ENCODE peak calls at places on chromosomes 12 and 14, in seven cellular contexts. B is keratinocyte, Z is fibroblast of the aortic adventitia, K is AG09309, R is right lobe of liver, S is stomach, Y is choroid plexus epithelial cell. T is an unnamed sample.

GRCh38 chr12:106138646-106139421 is at the start of gene NUAK1:
- DNase-seq in B (no peak), Z (no peak), K (no peak), R (peak; percentile 88), S (peak; percentile 54), Y (peak; percentile 55), T (no peak)

GRCh38 chr14:100406505-100407131 is 83.5 kb downstream of the SLC25A47 start:
- DNase-seq in B (no peak), Z (peak; percentile 14), K (no peak), R (peak; percentile 47), S (peak; percentile 46), Y (no peak), T (no peak)

GRCh38 chr14:98834119-98834518 is 437.9 kb downstream of the BCL11B start:
- DNase-seq in B (no peak), Z (no peak), K (no peak), R (no peak), S (no peak), Y (no peak), T (no peak)

GRCh38 chr12:9784326-9784725 is 23.6 kb upstream of the CD69 start:
- DNase-seq in B (no peak), Z (no peak), K (no peak), R (no peak), S (no peak), Y (no peak), T (no peak)

GRCh38 chr14:80164991-80165390 is 46.3 kb downstream of the DIO2 start:
- DNase-seq in B (peak; percentile 25), Z (peak; percentile 34), K (no peak), R (no peak), S (no peak), Y (peak; percentile 61), T (peak; percentile 8)

GRCh38 chr12:22656376-22656775 is 31.4 kb downstream of the ETNK1 start:
- DNase-seq in B (no peak), Z (no peak), K (no peak), R (no peak), S (no peak), Y (no peak), T (no peak)

GRCh38 chr12:131164096-131164872 is 210.6 kb downstream of the ADGRD1 start:
- DNase-seq in B (no peak), Z (no peak), K (no peak), R (no peak), S (no peak), Y (no peak), T (no peak)

GRCh38 chr14:68337279-68337678 is 455.6 kb downstream of the ZFP36L1 start:
- DNase-seq in B (no peak), Z (no peak), K (no peak), R (no peak), S (no peak), Y (no peak), T (no peak)

GRCh38 chr12:66708704-66709443 is 30.0 kb upstream of the GRIP1 start:
- DNase-seq in B (no peak), Z (peak; percentile 25), K (no peak), R (no peak), S (no peak), Y (peak; percentile 38), T (no peak)

GRCh38 chr12:45324391-45324790 is 108.5 kb downstream of the ANO6 start:
- DNase-seq in B (no peak), Z (no peak), K (no peak), R (no peak), S (no peak), Y (no peak), T (no peak)

GRCh38 chr14:61599959-61600358 is 95.4 kb upstream of the HIF1A start:
- DNase-seq in B (no peak), Z (no peak), K (no peak), R (no peak), S (no peak), Y (no peak), T (no peak)

GRCh38 chr12:57215668-57216013 is 953 bp upstream of the NXPH4 start:
- DNase-seq in B (no peak), Z (peak; percentile 38), K (no peak), R (no peak), S (no peak), Y (peak; percentile 37), T (no peak)

GRCh38 chr14:102392506-102392905 is 29.8 kb downstream of the TECPR2 start:
- DNase-seq in B (no peak), Z (peak; percentile 27), K (no peak), R (no peak), S (no peak), Y (no peak), T (peak; percentile 49)

GRCh38 chr12:66050610-66051009 is 79.9 kb downstream of the LLPH start:
- DNase-seq in B (no peak), Z (no peak), K (no peak), R (no peak), S (no peak), Y (no peak), T (no peak)

GRCh38 chr14:93759781-93760307 is 28.4 kb downstream of the PRIMA1 start:
- DNase-seq in B (no peak), Z (no peak), K (no peak), R (peak; percentile 79), S (no peak), Y (no peak), T (no peak)

GRCh38 chr12:42819801-42820200 is 230.3 kb upstream of the PRICKLE1 start:
- DNase-seq in B (no peak), Z (no peak), K (no peak), R (no peak), S (no peak), Y (no peak), T (no peak)

GRCh38 chr12:44053550-44054243 is 217.8 kb downstream of the TMEM117 start:
- DNase-seq in B (no peak), Z (peak; percentile 97), K (peak; percentile 63), R (no peak), S (no peak), Y (peak; percentile 1), T (peak; percentile 26)

GRCh38 chr12:53344824-53345485 is 8.8 kb upstream of the SP7 start:
- DNase-seq in B (no peak), Z (peak; percentile 73), K (no peak), R (peak; percentile 73), S (peak; percentile 73), Y (peak; percentile 81), T (no peak)

GRCh38 chr14:99688210-99688581 is 4.1 kb downstream of the CYP46A1 start:
- DNase-seq in B (no peak), Z (no peak), K (no peak), R (no peak), S (no peak), Y (no peak), T (no peak)

GRCh38 chr14:85528080-85528881 is 1.7 kb upstream of the FLRT2 start:
- DNase-seq in B (no peak), Z (peak; percentile 95), K (peak; percentile 79), R (no peak), S (peak; percentile 35), Y (peak; percentile 96), T (peak; percentile 59)
- TF ChIP-seq CTCF in B (peak; percentile 32), Z (peak; percentile 77), K (peak; percentile 82), R (peak; percentile 41), S (peak; percentile 46), Y (peak; percentile 81), T (peak; percentile 69)

DNA sequence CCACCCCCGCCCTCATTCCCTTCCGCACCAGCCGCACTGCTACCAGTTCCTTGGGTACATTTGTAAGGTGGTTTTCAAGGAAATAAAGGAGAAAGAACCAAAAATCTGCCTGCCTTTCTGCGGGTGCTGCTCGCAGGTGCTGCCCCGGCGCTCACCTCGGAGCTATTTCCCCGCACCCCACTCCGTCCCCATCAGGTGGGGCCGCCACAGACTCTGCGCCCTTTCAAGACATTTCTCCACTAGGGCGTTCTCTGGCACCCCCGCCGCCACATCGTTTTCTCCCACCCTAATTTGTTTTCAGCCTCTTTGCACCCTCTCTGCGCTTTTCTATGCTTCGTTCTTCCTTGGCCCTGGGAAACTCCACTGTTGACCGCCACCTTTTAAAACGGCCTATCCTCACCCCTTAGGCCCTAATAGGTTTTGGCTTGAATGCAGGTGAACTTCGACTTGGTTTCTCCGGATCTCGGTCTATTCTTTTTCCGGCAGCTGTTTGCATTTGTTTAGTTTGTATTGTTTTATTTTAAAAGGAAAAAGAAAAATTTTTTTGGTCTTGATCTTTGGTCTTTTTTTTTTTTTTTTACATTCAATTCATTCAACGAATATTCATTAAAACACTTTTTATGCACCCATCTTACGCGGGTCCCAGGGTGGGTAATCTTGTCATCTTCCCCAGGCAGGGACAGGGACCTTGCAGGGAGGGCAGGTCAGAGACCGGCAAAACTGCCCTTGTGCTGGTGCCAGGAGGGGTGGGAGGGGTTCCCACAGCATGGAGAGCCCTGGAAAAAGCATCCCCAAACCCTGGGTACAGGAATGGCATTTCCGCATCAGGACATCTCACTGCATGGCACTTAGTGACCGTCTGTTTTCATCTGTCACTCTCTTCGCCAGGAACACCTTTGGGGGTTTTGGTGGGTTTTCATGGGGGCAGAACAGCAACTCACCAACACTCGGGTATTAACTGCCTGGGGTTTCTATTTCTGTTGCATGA is 3.1 kb downstream of the VSX2 start:
- DNase-seq in B (no peak), Z (no peak), K (no peak), R (no peak), S (no peak), Y (no peak), T (no peak)
- H3K4me3 ChIP-seq in B (no peak overlapping the region), Z (no peak overlapping the region), K (no peak overlapping the region), R (no peak overlapping the region), S (no peak overlapping the region), Y (no peak overlapping the region), T (no peak overlapping the region)

DNA sequence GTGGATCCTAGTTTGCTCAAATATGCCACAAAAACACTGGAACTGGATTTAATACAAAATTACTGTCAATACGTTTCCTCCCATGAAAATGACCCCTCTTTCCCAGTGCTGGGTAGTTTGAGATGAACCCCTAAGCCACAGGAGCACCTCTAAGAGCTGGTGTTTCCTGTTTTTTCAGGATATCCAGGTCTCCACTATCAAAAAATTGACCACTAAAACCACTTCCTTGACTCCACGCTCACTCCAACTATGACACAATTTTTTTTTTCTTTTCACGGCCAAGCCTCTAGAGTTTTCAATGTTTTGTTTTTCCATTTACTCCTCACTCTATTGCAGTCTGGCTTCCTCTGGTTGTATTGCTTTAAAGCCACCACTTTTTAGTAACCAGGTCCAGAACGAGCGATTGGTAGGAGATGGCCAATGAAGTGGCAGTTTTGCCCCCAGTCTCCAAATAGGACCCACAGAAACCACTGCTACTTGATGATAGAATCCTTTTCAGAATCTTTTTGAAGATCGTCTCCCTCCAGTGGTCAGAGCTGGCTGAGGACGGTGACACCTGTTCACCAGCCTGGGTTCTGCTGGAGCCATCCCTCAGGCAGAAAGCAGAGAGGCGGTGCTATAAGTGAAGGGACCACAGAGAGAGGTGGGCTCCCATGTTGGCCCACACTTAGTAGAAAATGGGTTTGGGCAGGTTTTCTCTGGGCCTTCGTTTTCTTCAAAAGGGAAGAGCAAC is 454.4 kb downstream of the VRK1 start:
- DNase-seq in B (no peak), Z (no peak), K (no peak), R (no peak), S (no peak), Y (no peak), T (no peak)
- TF ChIP-seq CTCF in B (no peak), Z (no peak), K (no peak), R (no peak), S (no peak), Y (no peak), T (no peak)

GRCh38 chr14:70858641-70859040 is 48.6 kb upstream of the PCNX1 start:
- DNase-seq in B (no peak), Z (no peak), K (no peak), R (no peak), S (no peak), Y (no peak), T (no peak)

GRCh38 chr14:70857499-70857895 is 48.2 kb upstream of the MAP3K9 start:
- DNase-seq in B (no peak), Z (no peak), K (no peak), R (no peak), S (no peak), Y (peak; percentile 14), T (no peak)

GRCh38 chr14:70856851-70857498 is 47.7 kb upstream of the MAP3K9 start:
- DNase-seq in B (peak; percentile 84), Z (peak; percentile 11), K (peak; percentile 69), R (no peak), S (no peak), Y (peak; percentile 88), T (peak; percentile 78)

GRCh38 chr14:70855486-70855885 is 46.2 kb upstream of the MAP3K9 start:
- DNase-seq in B (no peak), Z (no peak), K (no peak), R (no peak), S (no peak), Y (no peak), T (no peak)
- H3K4me3 ChIP-seq in B (no peak overlapping the region), Z (no peak overlapping the region), K (no peak overlapping the region), R (no peak overlapping the region), S (no peak overlapping the region), Y (no peak overlapping the region), T (no peak overlapping the region)